ENCODE peak calls at places on chromosome 16, in seven cellular contexts. C is MM.1S; Y is colonic mucosa; X is CD4-positive, CD25-positive, alpha-beta regulatory T cell; P is spleen; D is cardiac muscle cell; G is body of pancreas. S is an unnamed sample.

GRCh38 chr16:56041556-56042140 is 149.6 kb upstream of the GNAO1 start:
- DNase-seq in C (no peak), Y (no peak), X (peak; percentile 5), P (no peak), D (peak; percentile 73), G (no peak), S (peak; percentile 3)

GRCh38 chr16:15829460-15829859 is 27.4 kb downstream of the MYH11 start:
- DNase-seq in C (no peak), Y (peak; percentile 34), X (no peak), P (peak; percentile 68), D (peak; percentile 45), G (no peak), S (no peak)

GRCh38 chr16:17989255-17989654 is 347.3 kb downstream of the NPIPA8 start:
- DNase-seq in C (no peak), Y (no peak), X (no peak), P (no peak), D (no peak), G (no peak), S (no peak)

GRCh38 chr16:47568355-47568754 is 107.2 kb downstream of the PHKB start:
- DNase-seq in C (no peak), Y (no peak), X (peak; percentile 79), P (no peak), D (no peak), G (no peak), S (no peak)

GRCh38 chr16:20944861-20945390 is 44.4 kb downstream of the LYRM1 start:
- DNase-seq in C (peak; percentile 20), Y (no peak), X (peak; percentile 72), P (no peak), D (no peak), G (no peak), S (peak; percentile 16)

GRCh38 chr16:52383640-52384292 is 163.2 kb downstream of the TOX3 start:
- DNase-seq in C (no peak), Y (no peak), X (no peak), P (no peak), D (no peak), G (no peak), S (no peak)

GRCh38 chr16:12153662-12154061 is 177.1 kb downstream of the SNX29 start:
- DNase-seq in C (no peak), Y (no peak), X (no peak), P (no peak), D (no peak), G (no peak), S (no peak)

GRCh38 chr16:78816499-78817441 is 717.3 kb downstream of the WWOX start:
- DNase-seq in C (no peak), Y (no peak), X (no peak), P (no peak), D (no peak), G (peak; percentile 29), S (no peak)

GRCh38 chr16:17921357-17921978 is 415.1 kb downstream of the NPIPA8 start:
- DNase-seq in C (peak; percentile 61), Y (peak; percentile 72), X (peak; percentile 50), P (no peak), D (peak; percentile 5), G (peak; percentile 44), S (peak; percentile 7)

GRCh38 chr16:67773099-67773498 is 33.3 kb downstream of the RANBP10 start:
- DNase-seq in C (no peak), Y (no peak), X (no peak), P (no peak), D (no peak), G (peak; percentile 43), S (no peak)

DNA sequence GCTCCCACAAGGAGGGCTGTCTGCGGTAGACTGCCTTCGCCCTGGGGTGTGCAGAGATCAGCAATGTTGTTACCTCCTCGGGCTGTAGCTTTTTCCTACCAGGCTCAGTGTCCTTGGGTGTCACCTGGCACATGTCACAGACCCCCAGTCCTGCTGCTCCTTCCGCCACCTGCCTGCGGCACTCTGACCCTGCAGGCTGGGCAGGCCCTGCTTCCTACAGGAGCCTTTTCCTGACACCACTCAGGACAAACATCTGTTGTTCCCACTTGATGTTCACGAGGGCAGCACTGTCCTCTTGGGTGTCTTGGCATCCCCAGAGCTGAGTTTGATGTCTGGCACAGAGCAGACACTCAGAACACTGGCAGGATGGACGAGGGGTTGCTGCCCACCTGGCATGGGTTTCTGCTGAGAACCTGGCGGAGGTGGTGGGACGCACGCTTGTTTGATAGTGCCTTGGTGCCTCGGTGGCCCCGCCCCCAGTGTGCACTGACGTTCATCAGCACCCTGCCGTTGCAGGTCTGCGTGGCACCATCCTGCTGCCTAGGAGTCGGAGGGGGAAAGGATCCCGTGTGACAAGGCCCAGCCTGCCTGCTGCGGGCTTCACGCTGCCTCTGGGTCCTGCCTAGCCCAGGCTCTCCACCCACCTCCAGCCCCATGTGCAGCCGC is 26.7 kb upstream of the NUDT16L1 start:
- DNase-seq in C (no peak), Y (no peak), X (no peak), P (no peak), D (no peak), G (no peak), S (no peak)
- H3K4me1 ChIP-seq in C (peaks cover 16% of the 10 kb centered on the region), Y (peaks cover 23% of the 10 kb centered on the region), X (peaks cover 27% of the 10 kb centered on the region), P (peaks cover 49% of the 10 kb centered on the region), D (no peaks in the 10 kb centered on the region), G (peaks cover 12% of the 10 kb centered on the region), S (peaks cover 27% of the 10 kb centered on the region)

GRCh38 chr16:1980026-1980769 is 1.1 kb downstream of the NOXO1 start:
- DNase-seq in C (no peak), Y (peak; percentile 60), X (no peak), P (no peak), D (no peak), G (no peak), S (no peak)

GRCh38 chr16:1979271-1980025 is 1.8 kb downstream of the NOXO1 start:
- DNase-seq in C (no peak), Y (peak; percentile 92), X (peak; percentile 31), P (no peak), D (no peak), G (peak; percentile 87), S (no peak)

GRCh38 chr16:1976951-1977874 is 4.1 kb downstream of the NOXO1 start:
- DNase-seq in C (no peak), Y (no peak), X (no peak), P (no peak), D (no peak), G (no peak), S (no peak)

GRCh38 chr16:1977875-1978268 is 3.4 kb downstream of the NOXO1 start:
- DNase-seq in C (no peak), Y (no peak), X (no peak), P (no peak), D (no peak), G (no peak), S (no peak)

DNA sequence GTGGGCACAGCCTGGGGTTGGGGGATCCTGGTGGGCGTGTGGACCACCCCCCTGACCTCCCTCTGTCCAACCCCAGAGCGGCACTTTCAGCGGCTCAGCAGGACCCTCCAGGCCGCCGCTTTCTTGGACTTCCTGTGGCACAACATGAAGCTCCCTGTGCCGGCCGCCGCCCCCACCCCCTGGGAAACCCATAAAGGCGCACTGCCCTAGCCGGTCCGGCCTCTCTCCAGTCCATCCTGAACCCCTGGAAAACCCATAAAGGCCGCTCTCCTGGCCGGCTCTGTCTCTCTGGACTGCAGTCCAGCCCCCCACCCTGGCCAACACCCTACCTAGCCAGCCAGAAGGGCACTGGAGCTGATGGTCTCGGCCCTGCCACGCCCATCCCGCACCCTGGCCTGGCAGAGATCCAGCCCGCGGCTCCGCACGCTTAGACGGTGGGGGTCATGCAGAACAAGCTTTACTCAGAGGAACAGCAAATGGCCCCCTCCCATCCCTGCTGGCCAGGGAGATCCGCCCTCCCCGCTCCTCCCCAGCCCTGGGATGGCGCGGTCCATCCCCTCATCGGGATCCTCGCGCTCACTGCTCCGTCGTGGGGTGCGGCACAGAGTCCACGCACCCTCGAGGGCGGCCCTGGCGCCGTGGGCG is 2.7 kb downstream of the NOXO1 start:
- DNase-seq in C (no peak), Y (no peak), X (no peak), P (no peak), D (no peak), G (no peak), S (no peak)
- H3K4me1 ChIP-seq in C (peaks cover 3% of the 10 kb centered on the region), Y (peaks cover 10% of the 10 kb centered on the region), X (peaks cover 15% of the 10 kb centered on the region), P (peaks cover 41% of the 10 kb centered on the region), D (no peaks in the 10 kb centered on the region), G (peaks cover 54% of the 10 kb centered on the region), S (peaks cover 6% of the 10 kb centered on the region)

GRCh38 chr16:87459833-87460232 is 33.0 kb downstream of the ZCCHC14 start:
- DNase-seq in C (no peak), Y (no peak), X (no peak), P (no peak), D (no peak), G (no peak), S (no peak)

GRCh38 chr16:87463722-87464690 is 28.8 kb downstream of the ZCCHC14 start:
- DNase-seq in C (no peak), Y (no peak), X (peak; percentile 53), P (no peak), D (no peak), G (no peak), S (peak; percentile 15)

GRCh38 chr16:87460936-87461335 is 31.9 kb downstream of the ZCCHC14 start:
- DNase-seq in C (no peak), Y (no peak), X (no peak), P (no peak), D (no peak), G (no peak), S (no peak)

GRCh38 chr16:87459027-87459426 is 33.8 kb downstream of the ZCCHC14 start:
- DNase-seq in C (no peak), Y (no peak), X (no peak), P (no peak), D (no peak), G (no peak), S (no peak)

DNA sequence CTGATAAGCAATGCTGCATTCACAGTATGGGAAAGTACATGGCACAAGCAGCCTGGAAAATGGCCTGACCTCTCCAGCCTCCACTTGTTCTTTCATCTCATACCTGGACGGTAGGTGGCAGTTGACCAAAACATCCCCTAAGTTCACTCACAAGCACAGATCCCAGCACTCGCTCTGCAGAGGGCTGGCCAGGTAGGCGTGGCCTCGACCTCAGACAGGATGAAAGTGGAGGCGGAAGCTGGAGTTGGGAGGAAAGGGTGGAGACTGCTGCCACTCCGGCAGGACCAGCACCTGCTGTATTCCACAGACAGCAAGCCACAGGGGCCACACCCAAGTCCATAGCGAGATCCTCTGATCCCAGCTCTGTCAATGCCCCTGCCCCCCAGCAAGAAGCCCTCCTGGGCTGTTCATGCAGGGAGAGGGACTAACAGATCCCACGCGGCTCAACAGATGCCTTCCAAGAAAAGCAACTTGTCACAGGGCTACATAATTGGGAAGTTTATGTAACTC is 31.3 kb downstream of the ZCCHC14 start:
- DNase-seq in C (peak; percentile 58), Y (peak; percentile 96), X (peak; percentile 67), P (no peak), D (peak; percentile 89), G (peak; percentile 95), S (no peak)
- H3K4me1 ChIP-seq in C (no peaks in the 10 kb centered on the region), Y (peaks cover 30% of the 10 kb centered on the region), X (peaks cover 27% of the 10 kb centered on the region), P (peaks cover 48% of the 10 kb centered on the region), D (peaks cover 29% of the 10 kb centered on the region), G (peaks cover 50% of the 10 kb centered on the region), S (peaks cover 27% of the 10 kb centered on the region)

GRCh38 chr16:24990803-24991202 is 24.4 kb downstream of the ARHGAP17 start:
- DNase-seq in C (no peak), Y (no peak), X (no peak), P (no peak), D (no peak), G (no peak), S (no peak)

GRCh38 chr16:24989417-24989978 is 25.7 kb downstream of the ARHGAP17 start:
- DNase-seq in C (no peak), Y (no peak), X (no peak), P (no peak), D (no peak), G (no peak), S (no peak)

GRCh38 chr16:24986512-24987303 is 28.5 kb downstream of the ARHGAP17 start:
- DNase-seq in C (no peak), Y (no peak), X (peak; percentile 59), P (no peak), D (peak; percentile 6), G (no peak), S (no peak)

GRCh38 chr16:24988593-24989338 is 26.4 kb downstream of the ARHGAP17 start:
- DNase-seq in C (peak; percentile 24), Y (peak; percentile 86), X (peak; percentile 17), P (no peak), D (peak; percentile 21), G (peak; percentile 40), S (no peak)

GRCh38 chr16:24988137-24988535 is 27.0 kb downstream of the ARHGAP17 start:
- DNase-seq in C (no peak), Y (no peak), X (no peak), P (no peak), D (no peak), G (no peak), S (no peak)
- H3K4me1 ChIP-seq in C (no peaks in the 10 kb centered on the region), Y (peaks cover 45% of the 10 kb centered on the region), X (peaks cover 30% of the 10 kb centered on the region), P (peaks cover 100% of the 10 kb centered on the region), D (peaks cover 25% of the 10 kb centered on the region), G (peaks cover 64% of the 10 kb centered on the region), S (peaks cover 3% of the 10 kb centered on the region)

S was measured in naive thymus-derived CD4-positive, alpha-beta T cell.